ENCODE peak calls at places on chromosomes 16 and 17, in eight cellular contexts. W is heart left ventricle; P is pancreas; V is prostate gland; C is CD8-positive, alpha-beta T cell; O is cardiac fibroblast; A is lung; L is right atrium auricular region. Q is an unnamed sample.

GRCh38 chr16:851871-852270 is 51.3 kb upstream of the GNG13 start:
- DNase-seq in W (peak), P (no peak), V (no peak), C (no peak), O (no peak), A (no peak), L (no peak), Q (no peak)

GRCh38 chr16:2964416-2965223 is 545 bp downstream of the KREMEN2 start:
- DNase-seq in W (no peak), P (peak), V (no peak), C (peak), O (no peak), A (no peak), L (no peak), Q (no peak)

GRCh38 chr17:55295411-55296170 is 30.8 kb downstream of the HLF start:
- DNase-seq in W (no peak), P (peak), V (peak), C (peak), O (peak), A (no peak), L (peak), Q (no peak)

GRCh38 chr17:50533720-50534148 is 1.2 kb downstream of the EPN3 start:
- DNase-seq in W (peak), P (peak), V (peak), C (no peak), O (no peak), A (no peak), L (no peak), Q (peak)

GRCh38 chr16:11391576-11391975 is 46.3 kb downstream of the RMI2 start:
- DNase-seq in W (peak), P (peak), V (peak), C (no peak), O (no peak), A (peak), L (no peak), Q (no peak)

GRCh38 chr16:54430491-54431030 is 144.0 kb upstream of the IRX3 start:
- DNase-seq in W (no peak), P (no peak), V (no peak), C (no peak), O (peak), A (no peak), L (no peak), Q (peak)

GRCh38 chr17:60154616-60155426 is 5.0 kb downstream of the CA4 start:
- DNase-seq in W (peak), P (no peak), V (no peak), C (no peak), O (peak), A (no peak), L (no peak), Q (peak)

GRCh38 chr17:38428150-38428642 is at the start of gene ARHGAP23:
- DNase-seq in W (peak), P (peak), V (peak), C (peak), O (peak), A (peak), L (no peak), Q (peak)

GRCh38 chr17:38872671-38873385 is 3.0 kb downstream of the LASP1 start:
- DNase-seq in W (no peak), P (peak), V (no peak), C (no peak), O (no peak), A (no peak), L (no peak), Q (no peak)

GRCh38 chr17:66829386-66829864 is 5.5 kb upstream of the CACNG5 start:
- DNase-seq in W (no peak), P (peak), V (peak), C (no peak), O (peak), A (peak), L (no peak), Q (peak)

GRCh38 chr17:28982191-28982793 is 23.5 kb downstream of the SEZ6 start:
- DNase-seq in W (no peak), P (no peak), V (peak), C (peak), O (peak), A (peak), L (no peak), Q (no peak)

GRCh38 chr17:32240745-32241144 is 24.9 kb upstream of the RHBDL3 start:
- DNase-seq in W (peak), P (no peak), V (no peak), C (no peak), O (peak), A (no peak), L (no peak), Q (peak)

GRCh38 chr16:85391769-85392583 is 221.1 kb upstream of the GSE1 start:
- DNase-seq in W (peak), P (peak), V (no peak), C (no peak), O (no peak), A (no peak), L (no peak), Q (no peak)

GRCh38 chr16:14309001-14309886 is 238.1 kb downstream of the MRTFB start:
- DNase-seq in W (peak), P (peak), V (peak), C (no peak), O (peak), A (no peak), L (no peak), Q (no peak)

GRCh38 chr17:58232707-58233156 is 5.7 kb upstream of the LPO start:
- DNase-seq in W (no peak), P (peak), V (no peak), C (no peak), O (peak), A (no peak), L (no peak), Q (peak)

GRCh38 chr17:41539071-41539492 is 11.0 kb upstream of the KRT19 start:
- DNase-seq in W (peak), P (no peak), V (no peak), C (no peak), O (no peak), A (no peak), L (no peak), Q (no peak)

GRCh38 chr17:51035436-51035835 is 85.2 kb downstream of the SPAG9 start:
- DNase-seq in W (no peak), P (no peak), V (no peak), C (no peak), O (peak), A (no peak), L (no peak), Q (peak)

GRCh38 chr17:63646492-63646815 is 24.2 kb downstream of the MAP3K3 start:
- DNase-seq in W (no peak), P (no peak), V (no peak), C (no peak), O (no peak), A (no peak), L (no peak), Q (no peak)

GRCh38 chr17:7478276-7479138 is 924 bp downstream of the ZBTB4 start:
- DNase-seq in W (peak), P (peak), V (peak), C (peak), O (no peak), A (peak), L (no peak), Q (no peak)

GRCh38 chr16:86984975-86985655 is 332.1 kb downstream of the C16orf95 start:
- DNase-seq in W (peak), P (no peak), V (no peak), C (no peak), O (no peak), A (no peak), L (no peak), Q (peak)

GRCh38 chr17:48570325-48571023 is 7.7 kb downstream of the HOXB4 start:
- DNase-seq in W (no peak), P (no peak), V (no peak), C (no peak), O (no peak), A (no peak), L (no peak), Q (no peak)

GRCh38 chr17:49496183-49496865 is 1.2 kb downstream of the NGFR start:
- DNase-seq in W (peak), P (peak), V (peak), C (peak), O (peak), A (peak), L (no peak), Q (peak)

GRCh38 chr16:64312292-64312691 is 809.6 kb downstream of the CDH11 start:
- DNase-seq in W (no peak), P (no peak), V (no peak), C (no peak), O (no peak), A (no peak), L (no peak), Q (no peak)

GRCh38 chr16:85715169-85716015 is 26.6 kb upstream of the GINS2 start:
- DNase-seq in W (no peak), P (no peak), V (peak), C (no peak), O (no peak), A (no peak), L (no peak), Q (peak)

GRCh38 chr17:81483085-81483861 is 29.3 kb downstream of the ACTG1 start:
- DNase-seq in W (peak), P (peak), V (no peak), C (no peak), O (peak), A (no peak), L (no peak), Q (no peak)

GRCh38 chr17:17809527-17810373 is 27.0 kb downstream of the SREBF1 start:
- DNase-seq in W (peak), P (no peak), V (peak), C (no peak), O (no peak), A (no peak), L (no peak), Q (peak)
- H3K4me3 ChIP-seq in W (peak), P (no peak), V (peak), C (no peak), O (no peak), A (no peak), L (peak), Q (no peak)

DNA sequence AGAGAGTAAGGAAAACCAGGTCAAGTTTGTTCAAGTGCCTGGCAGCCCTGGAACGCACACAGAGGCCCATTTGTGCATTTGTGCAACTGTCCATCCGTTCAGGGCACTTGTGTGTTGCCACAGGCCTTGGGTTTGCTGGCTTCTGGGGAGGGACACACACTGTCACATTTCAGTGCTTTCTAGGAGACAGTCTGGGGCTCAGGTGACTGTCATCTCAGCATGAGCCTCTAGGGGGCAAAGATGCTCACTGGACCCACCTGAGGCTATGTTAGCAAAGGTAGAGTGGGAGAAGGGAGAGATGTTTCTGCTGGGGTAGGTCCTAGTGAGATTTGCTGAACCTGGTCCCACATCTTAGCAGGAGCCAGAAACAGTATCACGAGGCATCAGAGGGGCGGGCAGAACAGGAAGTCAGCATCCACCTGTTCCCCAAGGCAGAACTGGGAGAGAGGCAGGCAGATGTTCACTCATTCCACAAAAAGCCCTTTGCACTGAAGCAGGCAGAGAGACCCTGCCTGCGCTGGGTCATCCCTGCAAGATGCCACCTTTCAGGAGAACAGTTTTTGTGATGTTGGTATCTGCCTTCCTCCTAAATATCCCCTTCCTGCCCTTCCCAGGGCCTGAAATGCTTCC is 48.5 kb downstream of the RAI1 start:
- DNase-seq in W (no peak), P (no peak), V (peak), C (peak), O (no peak), A (no peak), L (no peak), Q (no peak)
- TF ChIP-seq CTCF in W (peak), P (peak), V (peak), C (peak), O (peak), A (peak), L (peak), Q (peak)

GRCh38 chr17:57135748-57136342 is 50.8 kb downstream of the AKAP1 start:
- DNase-seq in W (no peak), P (no peak), V (no peak), C (no peak), O (no peak), A (no peak), L (no peak), Q (no peak)
- H3K4me3 ChIP-seq in W (no peak), P (no peak), V (no peak), C (no peak), O (no peak), A (no peak), L (no peak), Q (no peak)

GRCh38 chr17:68511254-68511670 is 968 bp upstream of the PRKAR1A start:
- DNase-seq in W (no peak), P (peak), V (peak), C (no peak), O (no peak), A (peak), L (peak), Q (no peak)
- TF ChIP-seq CTCF in W (peak), P (no peak), V (no peak), C (no peak), O (no peak), A (no peak), L (no peak), Q (peak)